ENCODE peak calls at places on chromosome 18, in four cellular contexts. K, D, S and O are unnamed samples.

GRCh38 chr18:61892683-61893303 is at the start of gene RNF152:
- DNase-seq in K (peak; percentile 73), D (peak; percentile 54), S (peak; percentile 75), O (peak; percentile 79)

GRCh38 chr18:63962137-63962536 is 7.7 kb upstream of the SERPINB8 start:
- DNase-seq in K (no peak), D (no peak), S (no peak), O (no peak)

GRCh38 chr18:34511879-34512278 is 198.2 kb upstream of the DTNA start:
- DNase-seq in K (no peak), D (no peak), S (no peak), O (no peak)

GRCh38 chr18:71442830-71443229 is 1101.3 kb downstream of the CBLN2 start:
- DNase-seq in K (no peak), D (no peak), S (no peak), O (no peak)

GRCh38 chr18:13629841-13630747 is 96.3 kb downstream of the FAM210A start:
- DNase-seq in K (peak; percentile 81), D (peak; percentile 36), S (peak; percentile 80), O (no peak)

GRCh38 chr18:77716282-77716681 is 466.6 kb downstream of the GALR1 start:
- DNase-seq in K (no peak), D (no peak), S (no peak), O (no peak)

GRCh38 chr18:6624729-6625308 is 104.7 kb upstream of the ARHGAP28 start:
- DNase-seq in K (no peak), D (no peak), S (no peak), O (no peak)

GRCh38 chr18:8049147-8049546 is 482.0 kb downstream of the PTPRM start:
- DNase-seq in K (no peak), D (no peak), S (no peak), O (no peak)

GRCh38 chr18:9106800-9107574 is 4.5 kb downstream of the NDUFV2 start:
- DNase-seq in K (no peak), D (peak; percentile 96), S (no peak), O (no peak)

GRCh38 chr18:60372598-60372997 is at the start of gene MC4R:
- DNase-seq in K (peak; percentile 67), D (peak; percentile 81), S (no peak), O (no peak)

GRCh38 chr18:80252136-80252535 is 4.8 kb upstream of the PARD6G start:
- DNase-seq in K (no peak), D (no peak), S (no peak), O (no peak)

GRCh38 chr18:30254331-30254730 is 788.2 kb downstream of the DSC3 start:
- DNase-seq in K (no peak), D (no peak), S (no peak), O (no peak)

GRCh38 chr18:34729264-34729663 is 19.2 kb downstream of the DTNA start:
- DNase-seq in K (no peak), D (peak; percentile 57), S (no peak), O (no peak)

GRCh38 chr18:52288403-52289004 is 51.5 kb upstream of the DCC start:
- DNase-seq in K (peak; percentile 28), D (no peak), S (no peak), O (no peak)

GRCh38 chr18:7684966-7685365 is 117.8 kb downstream of the PTPRM start:
- DNase-seq in K (no peak), D (no peak), S (no peak), O (no peak)

GRCh38 chr18:58793361-58793760 is 71.3 kb upstream of the ZNF532 start:
- DNase-seq in K (no peak), D (no peak), S (peak; percentile 68), O (no peak)

GRCh38 chr18:67608909-67609308 is 92.4 kb upstream of the DSEL start:
- DNase-seq in K (no peak), D (no peak), S (no peak), O (no peak)

GRCh38 chr18:23378470-23378764 is 74.7 kb upstream of the RIOK3 start:
- DNase-seq in K (no peak), D (no peak), S (no peak), O (no peak)

GRCh38 chr18:26440644-26441043 is 107.7 kb downstream of the KCTD1 start:
- DNase-seq in K (no peak), D (no peak), S (no peak), O (no peak)

GRCh38 chr18:8242306-8242705 is 366.9 kb upstream of the RAB12 start:
- DNase-seq in K (no peak), D (no peak), S (no peak), O (no peak)

GRCh38 chr18:41075212-41075611 is 879.8 kb upstream of the PIK3C3 start:
- DNase-seq in K (no peak), D (no peak), S (no peak), O (no peak)

GRCh38 chr18:11496561-11497172 is 112.7 kb upstream of the SLC35G4 start:
- DNase-seq in K (peak; percentile 39), D (no peak), S (no peak), O (no peak)

GRCh38 chr18:11497585-11497984 is 111.8 kb upstream of the SLC35G4 start:
- DNase-seq in K (peak; percentile 51), D (no peak), S (no peak), O (no peak)

GRCh38 chr18:11498821-11499220 is 110.6 kb upstream of the SLC35G4 start:
- DNase-seq in K (no peak), D (no peak), S (no peak), O (no peak)

GRCh38 chr18:11494093-11494492 is 115.3 kb upstream of the SLC35G4 start:
- DNase-seq in K (no peak), D (no peak), S (no peak), O (no peak)

DNA sequence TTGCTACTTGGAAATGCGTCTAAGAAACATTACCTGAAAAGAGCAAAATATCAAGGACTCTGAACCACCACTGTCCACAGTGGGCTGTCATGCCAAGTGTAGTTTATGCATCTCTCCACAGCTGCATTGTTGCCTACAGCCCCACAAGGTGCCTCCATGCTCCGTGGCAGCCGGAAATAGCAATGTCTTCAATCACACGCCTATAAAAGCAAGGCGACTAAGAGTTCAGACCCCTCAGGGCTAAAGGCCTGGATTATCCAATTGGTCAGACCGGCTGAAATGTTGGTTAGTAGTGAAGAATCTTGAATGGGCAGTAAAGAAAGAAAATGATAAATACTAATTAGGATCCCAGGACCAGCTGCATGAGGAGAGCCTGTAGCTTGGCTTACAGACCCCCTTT is 114.0 kb upstream of the SLC35G4 start:
- DNase-seq in K (no peak), D (no peak), S (no peak), O (no peak)
- H3K27me3 ChIP-seq in K (no peaks in the 10 kb centered on the region), D (no peaks in the 10 kb centered on the region), S (no peaks in the 10 kb centered on the region), O (no peaks in the 10 kb centered on the region)

DNA sequence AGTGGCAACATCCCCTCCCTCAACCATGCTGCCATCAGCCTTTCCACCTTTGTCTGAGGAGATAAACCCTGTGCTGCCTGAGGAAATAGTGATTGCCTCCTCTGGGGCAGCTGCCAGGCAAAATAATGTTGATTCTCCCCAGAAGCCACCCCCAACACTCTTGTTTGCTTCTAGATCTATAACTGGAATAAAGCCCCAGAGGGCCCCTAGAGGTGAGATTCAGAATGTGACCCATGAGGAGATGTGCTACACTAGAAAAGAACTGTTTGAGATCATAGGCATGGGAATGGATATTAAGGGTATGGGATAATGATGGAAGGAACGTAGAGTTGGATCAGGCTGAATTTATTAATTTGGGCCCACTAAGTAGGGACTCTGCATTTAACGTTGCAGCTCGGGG is 116.3 kb upstream of the RMP24 start:
- DNase-seq in K (no peak), D (no peak), S (no peak), O (no peak)
- H3K4me3 ChIP-seq in K (no peak overlapping the region), D (no peak overlapping the region), S (no peak overlapping the region), O (no peak overlapping the region)

DNA sequence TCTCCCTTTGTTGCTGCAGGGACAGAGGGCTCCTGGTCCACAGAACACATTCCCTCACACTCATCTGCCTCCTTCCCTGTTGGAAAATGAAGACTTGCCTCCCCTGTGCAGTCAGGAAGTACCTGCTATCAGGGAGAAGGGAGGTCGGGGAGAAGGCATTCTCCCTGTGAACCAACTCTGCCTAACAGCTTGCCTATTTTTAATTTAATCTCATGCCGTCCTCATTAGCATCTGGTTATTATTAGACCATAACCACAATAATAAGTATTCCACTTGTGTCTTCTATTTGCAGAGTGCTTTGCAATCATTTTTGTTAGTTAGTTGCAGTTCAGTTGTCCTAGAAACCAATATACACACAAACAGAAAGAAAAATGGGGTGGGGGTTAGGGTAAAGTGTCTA is 232.6 kb upstream of the SKOR2 start:
- DNase-seq in K (no peak), D (no peak), S (no peak), O (no peak)
- H3K27me3 ChIP-seq in K (no peaks in the 10 kb centered on the region), D (peaks cover 5% of the 10 kb centered on the region), S (peaks cover 2% of the 10 kb centered on the region), O (no peaks in the 10 kb centered on the region)

GRCh38 chr18:74631242-74632087 is 33.8 kb downstream of the ZNF407 start:
- DNase-seq in K (no peak), D (no peak), S (no peak), O (no peak)
- H3K4me3 ChIP-seq in K (no peak overlapping the region), D (no peak overlapping the region), S (no peak overlapping the region), O (no peak overlapping the region)

GRCh38 chr18:37274309-37274987 is 291.1 kb downstream of the CELF4 start:
- DNase-seq in K (no peak), D (no peak), S (no peak), O (no peak)
- H3K27me3 ChIP-seq in K (no peaks in the 10 kb centered on the region), D (peaks cover 5% of the 10 kb centered on the region), S (peaks cover 6% of the 10 kb centered on the region), O (peaks cover 64% of the 10 kb centered on the region)

GRCh38 chr18:57586243-57587049 is at the start of gene FECH:
- DNase-seq in K (peak; percentile 95), D (peak; percentile 15), S (peak; percentile 90), O (peak; percentile 88)

GRCh38 chr18:57583297-57583835 is 3.1 kb downstream of the FECH start:
- DNase-seq in K (no peak), D (no peak), S (no peak), O (no peak)

GRCh38 chr18:57585846-57586242 is 658 bp downstream of the FECH start:
- DNase-seq in K (no peak), D (peak; percentile 23), S (no peak), O (no peak)

GRCh38 chr18:57587262-57587661 is 760 bp upstream of the FECH start:
- DNase-seq in K (no peak), D (no peak), S (no peak), O (no peak)

GRCh38 chr18:57585421-57585820 is 1.1 kb downstream of the FECH start:
- DNase-seq in K (no peak), D (peak; percentile 57), S (no peak), O (no peak)
- H3K4me3 ChIP-seq in K (peak overlapping the region; percentile 63), D (peak overlapping the region; percentile 57), S (peak overlapping the region; percentile 87), O (peak overlapping the region; percentile 80)